ENCODE peak calls at places on chromosomes 7 and 10, in four cellular contexts. M is astrocyte of the hippocampus; N is central memory CD8-positive, alpha-beta T cell; Y is ovary. H is an unnamed sample.

GRCh38 chr10:15898046-15898445 is 37.7 kb upstream of the MINDY3 start:
- DNase-seq in Y (no peak), N (no peak), M (no peak), H (no peak)

GRCh38 chr7:131574741-131575140 is 18.3 kb upstream of the PODXL start:
- DNase-seq in N (no peak), Y (no peak), M (no peak), H (no peak)

GRCh38 chr10:12337973-12338372 is 11.4 kb upstream of the CAMK1D start:
- DNase-seq in M (peak), Y (no peak), N (no peak), H (no peak)

GRCh38 chr10:6230335-6230734 is 27.6 kb downstream of the PFKFB3 start:
- DNase-seq in N (no peak), M (no peak), Y (no peak), H (no peak)

GRCh38 chr7:80950550-80950967 is 31.7 kb upstream of the SEMA3C start:
- DNase-seq in Y (no peak), N (no peak), M (no peak), H (no peak)

GRCh38 chr7:108299251-108300014 is 156.8 kb downstream of the NRCAM start:
- DNase-seq in M (peak), Y (no peak), N (no peak), H (no peak)

GRCh38 chr10:97851341-97852001 is 1.8 kb downstream of the GOLGA7B start:
- DNase-seq in M (no peak), Y (no peak), N (no peak), H (no peak)

GRCh38 chr7:158585721-158586498 is 1.7 kb downstream of the PTPRN2 start:
- DNase-seq in Y (no peak), N (no peak), M (no peak), H (no peak)

GRCh38 chr10:90227786-90228185 is 526.4 kb downstream of the KIF20B start:
- DNase-seq in M (peak), Y (no peak), N (no peak), H (no peak)

GRCh38 chr10:6231730-6232129 is 29.0 kb downstream of the PFKFB3 start:
- DNase-seq in N (no peak), M (no peak), Y (no peak), H (no peak)

GRCh38 chr7:651032-651728 is 75.3 kb upstream of the DNAAF5 start:
- DNase-seq in N (peak), Y (no peak), M (no peak), H (no peak)

GRCh38 chr7:40584667-40585433 is 450.0 kb downstream of the SUGCT start:
- DNase-seq in N (no peak), M (no peak), Y (no peak), H (no peak)

GRCh38 chr10:3784510-3785250 is at the start of gene KLF6:
- DNase-seq in Y (peak), N (no peak), M (no peak), H (peak)

GRCh38 chr7:148625342-148625741 is 34.8 kb downstream of the C7orf33 start:
- DNase-seq in Y (no peak), N (no peak), M (no peak), H (no peak)

GRCh38 chr7:12291870-12292269 is 80.8 kb downstream of the TMEM106B start:
- DNase-seq in M (no peak), Y (no peak), N (no peak), H (no peak)

GRCh38 chr7:366171-366916 is 76.4 kb downstream of the FOXL3 start:
- DNase-seq in M (no peak), Y (no peak), N (no peak), H (no peak)

GRCh38 chr7:93889261-93889660 is 1.3 kb downstream of the TFPI2 start:
- DNase-seq in N (no peak), M (peak), Y (no peak), H (no peak)

GRCh38 chr10:43234471-43235041 is 32.3 kb downstream of the RASGEF1A start:
- DNase-seq in Y (peak), M (no peak), N (no peak), H (no peak)

GRCh38 chr7:100804681-100805431 is 22.5 kb downstream of the EPHB4 start:
- DNase-seq in Y (no peak), N (no peak), M (no peak), H (no peak)

GRCh38 chr10:70155255-70155838 is 8.8 kb upstream of the TYSND1 start:
- DNase-seq in M (no peak), N (no peak), Y (no peak), H (no peak)

GRCh38 chr7:38908759-38909335 is at the start of gene VPS41:
- DNase-seq in N (peak), Y (peak), M (peak), H (peak)

GRCh38 chr10:102596506-102596971 is 47.7 kb upstream of the TRIM8 start:
- DNase-seq in N (no peak), M (peak), Y (peak), H (peak)

GRCh38 chr7:2015251-2015871 is 217.4 kb downstream of the MAD1L1 start:
- DNase-seq in M (no peak), Y (peak), N (no peak), H (peak)

GRCh38 chr7:977326-978048 is 2.1 kb upstream of the COX19 start:
- DNase-seq in N (no peak), M (peak), Y (no peak), H (no peak)

GRCh38 chr10:69232252-69232651 is 12.1 kb downstream of the HKDC1 start:
- DNase-seq in M (peak), N (no peak), Y (no peak), H (no peak)

GRCh38 chr7:101333912-101334311 is 12.3 kb upstream of the IFT22 start:
- DNase-seq in M (no peak), Y (no peak), N (no peak), H (no peak)

GRCh38 chr10:22620140-22620857 is 94.1 kb downstream of the PIP4K2A start:
- DNase-seq in M (peak), N (no peak), Y (peak), H (peak)

GRCh38 chr7:44293561-44294324 is 31.7 kb downstream of the CAMK2B start:
- DNase-seq in M (no peak), Y (no peak), N (peak), H (peak)

GRCh38 chr10:35896011-35896410 is 253.9 kb upstream of the FZD8 start:
- DNase-seq in Y (no peak), N (no peak), M (peak), H (no peak)

GRCh38 chr10:49627644-49628247 is 13.9 kb downstream of the CHAT start:
- DNase-seq in N (no peak), Y (no peak), M (no peak), H (no peak)

GRCh38 chr10:21449288-21449966 is 76.1 kb downstream of the SKIDA1 start:
- DNase-seq in Y (no peak), N (no peak), M (no peak), H (no peak)

GRCh38 chr7:50564630-50565558 is at the start of gene DDC:
- DNase-seq in N (no peak), Y (no peak), M (no peak), H (no peak)